ENCODE peak calls at places on chromosomes 4 and X, in six cellular contexts. D, Q, O, K, H and I are unnamed samples.
A peak's percentile ranks its signal among the peaks of the same experiment; 100 is the strongest.

GRCh38 chrX:102650903-102651241 is 411 bp upstream of the GPRASP1 start:
- DNase-seq in O (no peak), H (no peak), K (no peak), Q (no peak), D (no peak), I (no peak)

GRCh38 chr4:124650614-124651013 is 61.9 kb downstream of the ANKRD50 start:
- DNase-seq in H (no peak), Q (no peak), K (no peak), D (peak; percentile 66), O (no peak), I (no peak)

GRCh38 chr4:184287697-184288255 is 70.1 kb upstream of the ENPP6 start:
- DNase-seq in Q (peak; percentile 82), H (peak; percentile 86), D (no peak), K (no peak), O (no peak), I (peak; percentile 78)

GRCh38 chr4:7777871-7778523 is 161.7 kb downstream of the AFAP1 start:
- DNase-seq in K (no peak), O (no peak), D (peak; percentile 57), H (peak; percentile 79), Q (no peak), I (no peak)

GRCh38 chrX:151697537-151697936 is 2.3 kb downstream of the PRRG3 start:
- DNase-seq in K (no peak), D (no peak), O (no peak), Q (no peak), H (peak; percentile 2), I (no peak)

GRCh38 chrX:87049567-87049966 is 468.0 kb upstream of the KLHL4 start:
- DNase-seq in D (no peak), O (no peak), K (no peak), Q (no peak), H (no peak), I (no peak)

GRCh38 chr4:48133668-48134444 is at the start of gene TXK:
- DNase-seq in D (no peak), Q (no peak), H (peak; percentile 51), K (no peak), O (no peak), I (no peak)

GRCh38 chr4:88737304-88738015 is 39.8 kb upstream of the NAP1L5 start:
- DNase-seq in K (no peak), D (no peak), H (peak; percentile 29), O (peak; percentile 12), Q (peak; percentile 27), I (peak; percentile 20)

GRCh38 chr4:19838858-19839257 is 412.8 kb upstream of the SLIT2 start:
- DNase-seq in K (no peak), H (no peak), Q (no peak), D (no peak), O (no peak), I (no peak)

GRCh38 chrX:95885074-95885473 is 799.6 kb upstream of the DIAPH2 start:
- DNase-seq in K (no peak), H (peak; percentile 55), D (no peak), O (no peak), Q (no peak), I (peak; percentile 42)

GRCh38 chrX:46268429-46268828 is 276.8 kb downstream of the ZNF674 start:
- DNase-seq in D (no peak), H (peak; percentile 3), Q (no peak), O (peak; percentile 18), K (peak; percentile 62), I (peak; percentile 86)

GRCh38 chrX:30713061-30713525 is 59.9 kb downstream of the GK start:
- DNase-seq in D (no peak), K (peak; percentile 21), H (peak; percentile 78), O (peak; percentile 41), Q (peak; percentile 70), I (peak; percentile 74)

GRCh38 chrX:112760697-112761096 is 79.9 kb downstream of the AMOT start:
- DNase-seq in O (no peak), H (no peak), D (no peak), K (no peak), Q (no peak), I (no peak)

GRCh38 chr4:95627709-95628108 is 78.9 kb upstream of the UNC5C start:
- DNase-seq in Q (no peak), O (no peak), K (no peak), D (no peak), H (peak; percentile 4), I (no peak)

GRCh38 chr4:158168606-158169005 is 4.2 kb downstream of the GASK1B start:
- DNase-seq in K (no peak), O (no peak), D (no peak), Q (no peak), H (no peak), I (no peak)

GRCh38 chrX:13078739-13079444 is 34.5 kb upstream of the FAM9C start:
- DNase-seq in O (no peak), D (no peak), Q (no peak), H (peak; percentile 94), K (no peak), I (no peak)

GRCh38 chr4:8308856-8309771 is 39.6 kb downstream of the HTRA3 start:
- DNase-seq in D (peak; percentile 69), O (no peak), H (peak; percentile 60), K (no peak), Q (no peak), I (no peak)

GRCh38 chr4:56530269-56531148 is 24.9 kb downstream of the ARL9 start:
- DNase-seq in Q (peak; percentile 82), O (no peak), K (peak; percentile 62), H (peak; percentile 84), D (peak; percentile 92), I (peak; percentile 75)

GRCh38 chrX:21940356-21940829 is at the start of gene SMS:
- DNase-seq in D (peak; percentile 89), O (peak; percentile 73), K (no peak), Q (peak; percentile 75), H (peak; percentile 73), I (peak; percentile 80)

GRCh38 chr4:583820-584219 is 7.7 kb upstream of the TMEM271 start:
- DNase-seq in K (no peak), O (no peak), D (no peak), Q (no peak), H (no peak), I (no peak)

GRCh38 chr4:80125252-80126177 is 52.5 kb upstream of the ANTXR2 start:
- DNase-seq in H (peak; percentile 66), D (no peak), Q (no peak), O (peak; percentile 57), K (peak; percentile 18), I (peak; percentile 47)

GRCh38 chr4:177066746-177067145 is 242.9 kb upstream of the NEIL3 start:
- DNase-seq in H (no peak), D (no peak), K (no peak), O (no peak), Q (no peak), I (no peak)

GRCh38 chr4:40288547-40288946 is 46.6 kb upstream of the CHRNA9 start:
- DNase-seq in O (no peak), Q (no peak), H (no peak), K (no peak), D (no peak), I (no peak)

DNA sequence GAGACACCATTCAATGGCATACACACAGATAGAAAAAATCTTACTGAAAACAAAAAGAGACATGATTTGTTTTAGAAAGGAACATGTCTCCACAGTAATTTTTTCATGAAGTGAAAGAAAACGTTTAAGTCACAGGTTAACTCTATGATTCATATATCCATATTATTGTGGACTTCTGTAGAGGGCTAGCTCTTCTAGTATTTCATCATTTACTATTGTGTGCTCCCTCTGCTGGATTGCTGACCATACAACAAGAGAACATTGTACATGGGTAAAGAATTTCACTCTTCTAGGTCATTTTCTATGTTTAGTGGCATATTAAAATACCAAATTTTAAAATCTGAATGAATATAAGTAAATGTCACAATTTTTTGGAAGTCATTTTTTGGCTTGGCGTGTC is 91.8 kb upstream of the POU3F4 start:
- DNase-seq in K (no peak), D (no peak), Q (no peak), O (no peak), H (peak; percentile 5), I (peak; percentile 14)
- TF ChIP-seq CTCF in K (no peak), D (no peak), Q (peak; percentile 14), O (no peak), H (no peak), I (peak; percentile 17)

GRCh38 chr4:76690906-76691275 is 207.1 kb downstream of the SOWAHB start:
- DNase-seq in K (no peak), H (no peak), O (no peak), Q (no peak), D (no peak), I (no peak)

GRCh38 chr4:76687730-76688441 is 210.1 kb downstream of the SOWAHB start:
- DNase-seq in Q (no peak), K (no peak), O (no peak), H (no peak), D (no peak), I (no peak)

GRCh38 chr4:76688737-76689078 is 209.2 kb downstream of the SOWAHB start:
- DNase-seq in D (no peak), O (no peak), H (peak; percentile 66), Q (no peak), K (no peak), I (peak; percentile 13)

GRCh38 chr4:76690091-76690905 is 207.6 kb downstream of the SOWAHB start:
- DNase-seq in Q (no peak), K (no peak), H (peak; percentile 35), O (no peak), D (no peak), I (peak; percentile 28)

DNA sequence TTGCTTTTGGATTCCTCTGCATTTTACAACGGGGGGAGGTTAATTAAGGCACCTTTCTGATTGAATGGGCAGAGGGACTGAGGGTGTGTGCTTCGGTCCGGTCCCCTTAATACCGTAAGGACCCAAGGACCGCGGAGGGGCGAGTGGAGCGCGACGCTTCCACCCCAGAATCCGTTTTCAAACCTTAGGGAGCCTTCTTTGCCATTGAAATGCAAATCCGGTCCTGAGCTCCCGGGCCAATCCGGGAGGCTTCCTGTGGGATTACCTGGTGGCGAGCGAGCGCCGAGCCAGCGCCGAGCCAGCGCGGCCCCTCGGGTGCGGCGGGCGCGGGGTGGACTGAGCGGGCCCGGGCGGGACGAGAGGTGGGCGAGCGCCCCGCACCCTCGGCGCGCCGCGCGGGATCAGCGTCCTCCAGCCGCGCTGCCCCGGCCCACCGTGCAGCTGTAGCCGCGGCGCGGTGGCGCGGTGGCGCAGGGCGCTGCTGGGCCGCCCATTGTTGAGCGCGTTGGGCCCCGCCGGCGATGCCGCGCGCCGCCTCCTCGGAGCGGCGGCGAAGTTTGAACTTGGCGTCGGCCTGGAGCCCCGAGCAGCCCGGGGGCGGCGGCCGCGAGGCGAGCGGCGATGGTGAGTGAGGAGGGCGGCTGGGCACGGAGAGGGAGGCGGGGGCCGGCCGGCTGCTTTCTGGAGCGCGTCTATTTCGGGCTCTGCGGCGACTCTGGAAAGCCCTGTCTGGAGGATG is 208.7 kb downstream of the SOWAHB start:
- DNase-seq in Q (peak; percentile 67), O (no peak), K (peak; percentile 18), D (peak; percentile 78), H (peak; percentile 20), I (peak; percentile 79)
- H3K4me3 ChIP-seq in Q (peak overlapping the region; percentile 65), O (no peak overlapping the region), K (peak overlapping the region; percentile 68), D (peak overlapping the region; percentile 25), H (peak overlapping the region; percentile 63), I (peak overlapping the region; percentile 61)

GRCh38 chr4:25215506-25215905 is 18.3 kb upstream of the PI4K2B start:
- DNase-seq in K (no peak), D (no peak), O (no peak), H (no peak), Q (no peak), I (no peak)
- TF ChIP-seq CTCF in K (no peak), D (no peak), O (no peak), H (no peak), Q (no peak), I (no peak)

DNA sequence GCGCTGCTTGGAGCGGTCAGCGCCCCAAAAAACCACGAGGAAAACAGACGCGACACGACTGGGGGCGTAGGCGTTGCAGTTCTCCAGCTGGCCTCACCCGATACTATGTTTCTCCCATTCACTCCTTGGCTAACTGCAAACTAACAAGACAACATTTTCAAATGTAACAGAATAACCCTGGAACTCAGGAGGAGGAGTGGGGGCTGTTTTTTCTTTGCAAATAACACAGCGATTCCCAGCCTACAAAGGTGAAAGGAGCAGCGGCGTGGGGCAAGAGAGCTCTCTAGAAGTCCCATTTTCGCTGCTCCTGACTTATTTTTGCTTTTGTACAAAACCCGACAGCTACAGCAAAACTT is 1.7 kb downstream of the SOX3 start:
- DNase-seq in D (no peak), K (no peak), H (no peak), O (no peak), Q (no peak), I (no peak)
- H3K4me3 ChIP-seq in D (no peak overlapping the region), K (no peak overlapping the region), H (no peak overlapping the region), O (no peak overlapping the region), Q (no peak overlapping the region), I (no peak overlapping the region)